ENCODE peak calls at places on chromosomes 7 and 10, in five cellular contexts. B is dorsolateral prefrontal cortex, T is cardiac fibroblast, U is fibroblast of pulmonary artery, X is brain microvascular endothelial cell. H is an unnamed sample.

GRCh38 chr7:143284591-143285453 is at the start of gene TMEM139:
- DNase-seq in T (no peak), X (no peak), B (peak; percentile 50), U (no peak), H (no peak)

GRCh38 chr7:23474098-23474828 is 4.0 kb upstream of the IGF2BP3 start:
- DNase-seq in T (peak; percentile 97), U (peak; percentile 97), X (peak; percentile 95), B (no peak), H (peak; percentile 98)

GRCh38 chr10:21531164-21531563 is 2.9 kb upstream of the MLLT10 start:
- DNase-seq in X (no peak), T (peak; percentile 58), U (peak; percentile 21), B (no peak), H (peak; percentile 63)

GRCh38 chr7:139044813-139045794 is 9.3 kb upstream of the ZC3HAV1L start:
- DNase-seq in T (no peak), U (no peak), X (no peak), B (no peak), H (no peak)

GRCh38 chr10:23293145-23293724 is 51.4 kb downstream of the C10orf67 start:
- DNase-seq in U (peak; percentile 45), B (peak; percentile 53), T (peak; percentile 40), X (peak; percentile 21), H (peak; percentile 11)

GRCh38 chr7:159064816-159065130 is 79.9 kb downstream of the VIPR2 start:
- DNase-seq in B (no peak), U (no peak), X (no peak), T (no peak), H (no peak)

GRCh38 chr7:83468251-83468739 is 180.6 kb downstream of the SEMA3E start:
- DNase-seq in X (peak; percentile 99), T (peak; percentile 97), U (peak; percentile 98), B (peak; percentile 77), H (peak; percentile 98)

GRCh38 chr7:30433082-30433481 is 45.5 kb downstream of the NOD1 start:
- DNase-seq in T (peak; percentile 94), B (no peak), X (peak; percentile 3), U (peak; percentile 79), H (peak; percentile 78)

GRCh38 chr7:45131891-45132290 is 20.4 kb upstream of the TBRG4 start:
- DNase-seq in B (no peak), U (no peak), T (no peak), X (no peak), H (no peak)

GRCh38 chr10:97180367-97180763 is 5.4 kb downstream of the SLIT1 start:
- DNase-seq in T (no peak), X (no peak), B (no peak), U (no peak), H (no peak)

GRCh38 chr7:41981046-41982040 is 255.7 kb downstream of the GLI3 start:
- DNase-seq in T (no peak), B (no peak), U (no peak), X (no peak), H (no peak)

GRCh38 chr10:16612148-16612742 is 90.6 kb upstream of the C1QL3 start:
- DNase-seq in X (peak; percentile 23), U (peak; percentile 67), T (peak; percentile 48), B (no peak), H (peak; percentile 41)

GRCh38 chr10:7501157-7501556 is 90.3 kb upstream of the SFMBT2 start:
- DNase-seq in B (no peak), U (no peak), X (no peak), T (no peak), H (no peak)

GRCh38 chr10:69848454-69848853 is 46.7 kb downstream of the COL13A1 start:
- DNase-seq in U (no peak), X (no peak), B (no peak), T (no peak), H (no peak)

GRCh38 chr7:78316110-78316509 is 517.5 kb downstream of the PHTF2 start:
- DNase-seq in U (no peak), X (no peak), T (no peak), B (no peak), H (no peak)

GRCh38 chr10:56449770-56450169 is 88.7 kb upstream of the ZWINT start:
- DNase-seq in U (no peak), B (no peak), X (no peak), T (no peak), H (no peak)

GRCh38 chr10:98611432-98611831 is 164.7 kb upstream of the HPS1 start:
- DNase-seq in U (no peak), T (no peak), X (no peak), B (no peak), H (peak; percentile 1)

GRCh38 chr10:95906675-95907453 is 911 bp upstream of the CC2D2B start:
- DNase-seq in X (peak; percentile 68), U (peak; percentile 74), B (peak; percentile 53), T (peak; percentile 77), H (peak; percentile 70)

GRCh38 chr7:143315782-143316181 is at the start of gene CLCN1:
- DNase-seq in T (no peak), U (no peak), X (no peak), B (no peak), H (no peak)

GRCh38 chr10:122419890-122420623 is 34.4 kb upstream of the ARMS2 start:
- DNase-seq in U (peak; percentile 82), X (peak; percentile 22), B (no peak), T (peak; percentile 84), H (peak; percentile 83)

GRCh38 chr7:21580073-21580521 is 37.3 kb downstream of the DNAH11 start:
- DNase-seq in U (peak; percentile 75), B (no peak), X (peak; percentile 42), T (peak; percentile 12), H (peak; percentile 85)

GRCh38 chr10:27564381-27564780 is 60.3 kb downstream of the RAB18 start:
- DNase-seq in U (no peak), X (no peak), B (no peak), T (no peak), H (no peak)

GRCh38 chr7:159239028-159239427 is 94.4 kb upstream of the VIPR2 start:
- DNase-seq in T (no peak), X (no peak), B (no peak), U (no peak), H (no peak)

GRCh38 chr7:107463139-107464078 is 6.4 kb upstream of the GPR22 start:
- DNase-seq in U (peak; percentile 85), T (peak; percentile 83), B (peak; percentile 59), X (peak; percentile 63), H (peak; percentile 74)

GRCh38 chr7:83267141-83267631 is 104.5 kb upstream of the PCLO start:
- DNase-seq in X (no peak), U (peak; percentile 47), B (no peak), T (peak; percentile 14), H (peak; percentile 35)

GRCh38 chr10:31288001-31288400 is 31.0 kb upstream of the ZEB1 start:
- DNase-seq in B (no peak), X (no peak), T (peak; percentile 21), U (no peak), H (no peak)

GRCh38 chr10:97131041-97131659 is 54.6 kb downstream of the SLIT1 start:
- DNase-seq in X (no peak), U (no peak), T (no peak), B (no peak), H (no peak)

GRCh38 chr10:86857097-86857825 is 100.2 kb downstream of the MMRN2 start:
- DNase-seq in B (no peak), U (peak; percentile 71), T (peak; percentile 65), X (peak; percentile 55), H (peak; percentile 10)

GRCh38 chr7:18179058-18179457 is 151.4 kb upstream of the PRPS1L1 start:
- DNase-seq in B (no peak), X (peak; percentile 4), U (no peak), T (no peak), H (no peak)

GRCh38 chr7:73941836-73942551 is 81.0 kb downstream of the TMEM270 start:
- DNase-seq in B (no peak), X (peak; percentile 18), T (peak; percentile 77), U (peak; percentile 86), H (peak; percentile 40)

GRCh38 chr7:128404826-128405344 is 4.9 kb downstream of the IMPDH1 start:
- DNase-seq in X (no peak), U (no peak), B (no peak), T (peak; percentile 29), H (no peak)

GRCh38 chr7:2301510-2301860 is 12.8 kb downstream of the SNX8 start:
- DNase-seq in T (no peak), X (no peak), B (no peak), U (no peak), H (no peak)

GRCh38 chr7:127239814-127240213 is 12.9 kb downstream of the GRM8 start:
- DNase-seq in B (no peak), T (no peak), U (no peak), X (no peak), H (no peak)

GRCh38 chr10:131646551-131647525 is 254.0 kb upstream of the PPP2R2D start:
- DNase-seq in X (no peak), T (no peak), U (no peak), B (no peak), H (no peak)

DNA sequence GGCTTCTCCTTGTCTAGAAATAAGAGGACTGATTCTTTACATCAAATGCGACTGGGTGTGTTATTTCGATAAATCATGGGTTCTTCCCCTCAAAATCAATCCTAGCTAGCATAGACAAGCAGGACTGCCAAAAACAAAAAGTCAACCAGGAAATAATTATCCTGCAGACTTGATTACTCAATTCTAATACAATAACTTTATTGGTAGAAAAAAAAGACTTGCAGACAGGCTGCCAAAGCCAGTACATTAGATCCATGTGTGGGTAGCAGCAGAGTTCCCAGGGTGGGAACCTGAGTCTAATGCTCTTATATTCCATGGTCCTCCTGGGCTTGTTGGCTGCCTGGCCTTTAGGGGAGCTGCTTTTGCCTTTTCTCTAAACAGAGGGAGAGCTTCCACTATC is 7.8 kb downstream of the AFAP1L2 start:
- DNase-seq in T (no peak), U (no peak), X (no peak), B (no peak), H (no peak)
- TF ChIP-seq CTCF in T (no peak), U (no peak), X (no peak), B (no peak), H (no peak)

GRCh38 chr7:135147341-135147898 is 452 bp upstream of the TMEM140 start:
- DNase-seq in X (peak; percentile 16), B (no peak), T (peak; percentile 63), U (peak; percentile 34), H (peak; percentile 28)
- H3K4me3 ChIP-seq in X (peak overlapping the region; percentile 23), B (peak overlapping the region; percentile 41), T (no peak overlapping the region), U (peak overlapping the region; percentile 16), H (peak overlapping the region; percentile 1)

DNA sequence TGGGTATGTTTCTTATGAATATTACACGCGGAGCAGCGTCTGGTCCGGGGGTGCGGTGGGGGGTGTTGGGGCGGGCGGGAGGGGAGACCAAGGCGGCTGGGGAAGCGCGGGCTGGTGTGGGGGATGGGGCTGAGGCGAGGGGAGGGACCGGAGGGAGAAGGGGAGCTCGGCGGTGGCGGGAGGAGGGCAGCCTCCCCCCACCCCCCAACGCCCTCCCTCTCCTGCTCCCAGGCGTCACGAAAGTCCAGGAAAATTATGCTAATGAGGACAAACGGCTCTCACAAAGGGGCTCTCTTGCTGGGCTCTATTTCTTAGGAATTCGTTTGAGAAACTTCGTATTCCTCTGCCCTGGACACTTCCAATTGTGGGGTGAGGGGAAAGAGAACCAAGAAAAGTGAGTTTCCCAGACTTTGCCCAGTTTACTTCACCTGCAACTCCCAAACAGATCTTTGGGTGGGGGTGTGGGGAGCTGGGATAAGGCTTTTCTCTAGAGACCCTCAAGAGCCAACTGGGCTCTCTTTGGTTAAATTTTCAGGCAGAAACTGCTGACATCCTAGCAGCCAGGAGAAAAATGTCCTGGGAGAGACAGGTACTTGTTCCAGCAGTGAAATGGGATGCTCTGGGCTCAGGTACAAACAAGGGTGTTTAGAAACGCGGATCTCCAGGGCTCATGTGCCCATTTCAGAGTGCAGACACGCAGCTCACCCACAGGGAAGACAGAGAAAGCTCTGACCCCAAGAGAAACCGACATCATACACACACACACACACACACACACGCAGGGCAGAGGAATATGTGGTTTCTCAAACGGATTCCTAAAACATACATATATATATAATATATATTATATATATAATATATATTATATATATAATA is 11.7 kb upstream of the HOXA2 start:
- DNase-seq in T (no peak), U (no peak), X (no peak), B (no peak), H (peak; percentile 88)
- TF ChIP-seq CTCF in T (no peak), U (no peak), X (no peak), B (no peak), H (no peak)

GRCh38 chr10:43390333-43390732 is 18.7 kb downstream of the HNRNPF start:
- DNase-seq in T (no peak), U (no peak), B (no peak), X (no peak), H (no peak)
- H3K4me3 ChIP-seq in T (no peak overlapping the region), U (no peak overlapping the region), B (no peak overlapping the region), X (no peak overlapping the region), H (no peak overlapping the region)